ENCODE peak calls at places on chromosomes 1 and 21, in six cellular contexts. U is IMR-90, Z is neuronal stem cell, T is mesenchymal stem cell, P is trophoblast cell, M is H1. K is an unnamed sample. For H3K36me3, the result is how much of the 10 kb centered on the place peaks cover.

GRCh38 chr1:63463248-63463647 is 59.8 kb downstream of the ITGB3BP start:
- DNase-seq in P (no peak), Z (no peak), U (peak), T (no peak), M (no peak), K (no peak)

GRCh38 chr1:116737020-116737854 is 17.0 kb upstream of the CD2 start:
- DNase-seq in U (peak), M (peak), P (peak), Z (peak), T (peak), K (peak)

GRCh38 chr1:218459878-218460277 is 114.7 kb downstream of the TGFB2 start:
- DNase-seq in T (peak), M (peak), U (peak), Z (peak), P (peak), K (peak)

GRCh38 chr1:169968174-169968573 is 74.5 kb upstream of the SCYL3 start:
- DNase-seq in Z (no peak), P (no peak), T (no peak), M (no peak), U (no peak), K (peak)

GRCh38 chr1:223330462-223330861 is 33.5 kb downstream of the SUSD4 start:
- DNase-seq in U (no peak), T (no peak), M (no peak), Z (no peak), P (no peak), K (no peak)

GRCh38 chr21:24420694-24421093 is 1186.6 kb downstream of the MRPL39 start:
- DNase-seq in P (no peak), M (no peak), T (no peak), U (no peak), Z (no peak), K (no peak)

GRCh38 chr1:17089496-17089895 is 29.8 kb downstream of the PADI2 start:
- DNase-seq in M (no peak), Z (no peak), U (no peak), T (no peak), P (no peak), K (no peak)

GRCh38 chr21:42645211-42646075 is 8.0 kb upstream of the PDE9A start:
- DNase-seq in P (no peak), T (no peak), M (no peak), Z (no peak), U (no peak), K (no peak)

GRCh38 chr1:201999625-202000238 is 10.7 kb upstream of the ELF3 start:
- DNase-seq in T (peak), P (peak), M (no peak), Z (no peak), U (peak), K (peak)

GRCh38 chr1:207908112-207908734 is 2.7 kb downstream of the CD34 start:
- DNase-seq in U (no peak), Z (no peak), T (no peak), P (no peak), M (no peak), K (peak)

GRCh38 chr1:229279242-229279641 is 8.3 kb downstream of the RAB4A start:
- DNase-seq in Z (no peak), M (no peak), P (no peak), U (no peak), T (no peak), K (no peak)

GRCh38 chr1:202152399-202152798 is 7.9 kb upstream of the ARL8A start:
- DNase-seq in M (no peak), Z (no peak), P (no peak), U (no peak), T (no peak), K (no peak)

GRCh38 chr1:228015276-228016180 is 8.7 kb downstream of the WNT3A start:
- DNase-seq in M (no peak), T (no peak), Z (no peak), U (peak), P (no peak), K (no peak)

GRCh38 chr1:217911908-217912307 is 280.8 kb downstream of the SPATA17 start:
- DNase-seq in Z (no peak), P (no peak), M (peak), U (no peak), T (peak), K (peak)

GRCh38 chr1:167120899-167121298 is 27.0 kb downstream of the STYXL2 start:
- DNase-seq in U (no peak), P (no peak), Z (no peak), M (no peak), T (no peak), K (no peak)

GRCh38 chr1:42777860-42778259 is 6.9 kb upstream of the TMEM269 start:
- DNase-seq in Z (peak), M (peak), P (peak), U (peak), T (peak), K (peak)

GRCh38 chr1:205066221-205066818 is 17.9 kb downstream of the TMEM81 start:
- DNase-seq in Z (no peak), U (no peak), T (no peak), P (no peak), M (no peak), K (peak)

GRCh38 chr1:12709696-12710095 is 6.2 kb upstream of the AADACL3 start:
- DNase-seq in M (no peak), Z (no peak), T (no peak), U (no peak), P (peak), K (no peak)

GRCh38 chr21:31204801-31205200 is 139.3 kb downstream of the TIAM1 start:
- DNase-seq in U (no peak), Z (no peak), P (peak), T (no peak), M (no peak), K (no peak)

GRCh38 chr1:23074012-23074411 is 54.7 kb downstream of the KDM1A start:
- DNase-seq in M (no peak), U (peak), Z (no peak), T (no peak), P (no peak), K (no peak)

GRCh38 chr1:89310505-89310904 is 37.8 kb upstream of the GBP5 start:
- DNase-seq in U (peak), T (peak), Z (no peak), M (no peak), P (peak), K (no peak)

GRCh38 chr1:21593231-21593630 is 75.9 kb downstream of the RAP1GAP start:
- DNase-seq in Z (no peak), T (no peak), P (no peak), M (no peak), U (no peak), K (no peak)

GRCh38 chr1:157377216-157377821 is 175.0 kb downstream of the FCRL5 start:
- DNase-seq in T (peak), M (peak), U (peak), P (peak), Z (peak), K (peak)

GRCh38 chr21:45747802-45748445 is 104.4 kb downstream of the PCBP3 start:
- DNase-seq in T (peak), U (peak), Z (no peak), M (peak), P (no peak), K (peak)

GRCh38 chr1:74822851-74823443 is 90.0 kb downstream of the TYW3 start:
- DNase-seq in U (peak), M (no peak), T (no peak), Z (no peak), P (no peak), K (no peak)

GRCh38 chr1:233112184-233113008 is 162.0 kb downstream of the NTPCR start:
- DNase-seq in Z (peak), T (peak), U (peak), P (peak), M (no peak), K (peak)

GRCh38 chr1:168613038-168613451 is 36.6 kb downstream of the XCL1 start:
- DNase-seq in Z (no peak), M (no peak), U (no peak), T (no peak), P (no peak), K (peak)

GRCh38 chr1:23524163-23524562 is 6.9 kb downstream of the E2F2 start:
- DNase-seq in Z (no peak), P (no peak), T (no peak), U (no peak), M (no peak), K (no peak)

GRCh38 chr21:25557170-25557569 is 50.1 kb downstream of the MRPL39 start:
- DNase-seq in Z (no peak), M (no peak), U (peak), P (no peak), T (no peak), K (no peak)

GRCh38 chr21:46118305-46118870 is 20.5 kb downstream of the COL6A2 start:
- DNase-seq in Z (no peak), U (no peak), T (no peak), P (no peak), M (peak), K (no peak)

GRCh38 chr21:33825898-33826297 is 89.7 kb downstream of the ATP5PO start:
- DNase-seq in M (no peak), P (no peak), U (peak), T (peak), Z (no peak), K (no peak)

GRCh38 chr1:83619497-83619896 is 379.4 kb downstream of the TTLL7 start:
- DNase-seq in U (no peak), P (no peak), Z (no peak), M (no peak), T (no peak), K (no peak)

GRCh38 chr1:245107776-245108114 is 47.0 kb upstream of the KIF26B start:
- DNase-seq in U (no peak), T (no peak), Z (no peak), M (no peak), P (peak), K (no peak)

GRCh38 chr1:53572061-53572801 is 113.0 kb downstream of the DMRTB1 start:
- DNase-seq in M (no peak), U (peak), Z (no peak), T (peak), P (no peak), K (peak)

GRCh38 chr1:40264354-40264781 is 6.3 kb downstream of the ZMPSTE24 start:
- DNase-seq in P (no peak), M (no peak), U (peak), T (peak), Z (no peak), K (no peak)

GRCh38 chr1:37995773-37996379 is 6.1 kb upstream of the SF3A3 start:
- DNase-seq in M (peak), U (peak), T (peak), P (no peak), Z (peak), K (peak)

GRCh38 chr1:239349699-239350098 is 36.7 kb upstream of the CHRM3 start:
- DNase-seq in P (no peak), T (no peak), Z (no peak), U (no peak), M (no peak), K (peak)

GRCh38 chr21:46425566-46425965 is 33.1 kb upstream of the DIP2A start:
- DNase-seq in Z (no peak), U (no peak), M (no peak), T (no peak), P (no peak), K (no peak)

GRCh38 chr1:222794656-222795474 is 20.0 kb upstream of the DISP1 start:
- DNase-seq in M (no peak), P (no peak), U (no peak), T (no peak), Z (no peak), K (peak)

GRCh38 chr1:156033011-156033410 is 12.3 kb upstream of the SSR2 start:
- DNase-seq in P (no peak), M (no peak), Z (no peak), U (peak), T (no peak), K (no peak)

DNA sequence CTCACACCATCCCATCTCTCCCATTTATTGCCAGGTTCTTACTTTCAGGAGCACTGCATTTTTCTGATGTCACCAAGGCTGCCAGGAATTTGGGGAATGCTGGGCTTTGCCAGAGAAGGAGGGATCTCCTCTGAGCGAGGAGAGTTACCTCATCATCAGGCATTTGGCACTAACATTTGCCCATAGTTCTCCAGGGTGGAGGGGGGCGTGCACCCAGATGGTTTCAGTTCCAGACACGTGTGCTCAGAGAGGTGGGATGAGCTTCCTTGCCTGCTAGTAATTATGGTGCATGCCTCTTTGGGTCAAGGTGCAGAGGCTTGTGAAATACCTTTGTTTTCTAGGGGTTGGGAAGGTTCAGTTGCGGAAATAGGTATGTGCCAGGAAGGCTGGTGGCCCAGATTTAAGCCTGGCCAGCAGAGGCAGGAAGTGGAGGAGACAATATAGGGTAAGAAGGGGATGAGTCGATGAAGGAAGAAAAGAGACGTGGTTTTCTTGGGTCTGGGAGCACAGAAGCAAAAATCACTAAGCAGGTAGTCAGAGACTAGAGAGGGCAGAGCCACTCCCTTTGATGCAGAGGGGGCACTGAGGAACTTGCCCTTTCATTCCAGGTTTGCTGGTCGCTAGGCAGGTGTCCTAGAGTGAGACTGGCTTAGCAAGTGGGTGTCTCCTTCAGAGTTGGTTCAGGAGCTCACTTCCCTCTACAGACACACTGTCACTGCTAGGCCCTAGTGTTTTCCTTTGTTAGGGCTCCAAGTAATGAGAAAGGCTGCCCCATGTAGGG is 7.2 kb downstream of the TUFT1 start:
- DNase-seq in P (peak), M (peak), Z (peak), U (peak), T (peak), K (peak)
- H2BK120ac ChIP-seq in P (peak), M (no peak), Z (no peak), U (peak), T (no peak), K (no peak)

GRCh38 chr1:154346276-154346914 is 21.1 kb downstream of the ATP8B2 start:
- DNase-seq in Z (no peak), T (no peak), P (no peak), M (no peak), U (no peak), K (no peak)
- H3K36me3 ChIP-seq in Z (half or more), T (half or more), P (half or more), M (half or more), U (half or more), K (under half)

DNA sequence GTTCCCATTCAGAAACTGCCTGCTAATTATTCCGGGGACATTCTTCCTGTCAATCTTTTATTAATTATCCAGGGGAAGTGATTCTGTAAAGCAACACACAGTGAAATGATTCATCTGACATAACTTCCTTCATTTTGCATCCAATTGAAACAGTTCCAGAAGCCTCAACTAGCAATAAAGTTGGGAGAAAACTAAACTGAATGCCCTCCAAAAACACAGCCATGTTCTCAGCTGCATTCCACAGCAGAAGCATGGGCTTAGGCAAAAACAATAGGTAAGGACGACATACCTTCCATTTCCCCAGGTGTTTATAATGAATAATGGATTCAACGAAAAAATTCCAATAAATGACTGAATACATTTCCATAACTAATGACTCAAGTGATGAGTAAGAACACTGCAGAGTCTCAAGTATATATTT is 36.9 kb upstream of the TARBP1 start:
- DNase-seq in P (no peak), T (no peak), M (no peak), U (peak), Z (no peak), K (peak)
- H2BK120ac ChIP-seq in P (no peak), T (no peak), M (no peak), U (peak), Z (no peak), K (no peak)

GRCh38 chr1:94532077-94532476 is 9.5 kb downstream of the F3 start:
- DNase-seq in T (no peak), P (peak), Z (no peak), M (no peak), U (no peak), K (peak)
- H3K36me3 ChIP-seq in T (under half), P (half or more), Z (under half), M (under half), U (half or more), K (under half)

GRCh38 chr1:182761396-182762395 is 27.9 kb upstream of the NPL start:
- DNase-seq in T (peak), M (no peak), P (no peak), U (peak), Z (no peak), K (no peak)
- H2BK120ac ChIP-seq in T (no peak), M (peak), P (peak), U (peak), Z (no peak), K (no peak)

DNA sequence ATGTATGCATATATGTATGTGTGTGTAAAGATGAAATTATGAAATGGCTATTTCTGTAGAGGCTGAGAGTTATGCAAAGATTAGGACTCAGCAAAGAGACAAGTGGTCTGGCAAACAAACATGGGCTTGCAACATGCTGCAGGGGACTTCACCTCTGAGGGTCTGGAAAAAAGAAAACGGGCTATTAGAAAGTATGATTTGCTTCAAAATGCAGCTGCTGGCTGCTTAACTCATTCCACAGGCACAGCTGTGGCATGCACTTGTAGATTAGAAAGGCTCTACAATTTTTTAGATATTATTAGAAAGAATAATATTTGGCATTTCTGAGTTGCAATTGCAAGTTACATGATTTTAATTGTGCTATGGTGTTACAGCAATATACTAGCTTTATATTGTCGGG is 90.4 kb downstream of the ADAMTS1 start:
- DNase-seq in M (no peak), P (peak), Z (no peak), T (no peak), U (no peak), K (no peak)
- H3K36me3 ChIP-seq in M (under half), P (under half), Z (under half), T (under half), U (under half), K (under half)

DNA sequence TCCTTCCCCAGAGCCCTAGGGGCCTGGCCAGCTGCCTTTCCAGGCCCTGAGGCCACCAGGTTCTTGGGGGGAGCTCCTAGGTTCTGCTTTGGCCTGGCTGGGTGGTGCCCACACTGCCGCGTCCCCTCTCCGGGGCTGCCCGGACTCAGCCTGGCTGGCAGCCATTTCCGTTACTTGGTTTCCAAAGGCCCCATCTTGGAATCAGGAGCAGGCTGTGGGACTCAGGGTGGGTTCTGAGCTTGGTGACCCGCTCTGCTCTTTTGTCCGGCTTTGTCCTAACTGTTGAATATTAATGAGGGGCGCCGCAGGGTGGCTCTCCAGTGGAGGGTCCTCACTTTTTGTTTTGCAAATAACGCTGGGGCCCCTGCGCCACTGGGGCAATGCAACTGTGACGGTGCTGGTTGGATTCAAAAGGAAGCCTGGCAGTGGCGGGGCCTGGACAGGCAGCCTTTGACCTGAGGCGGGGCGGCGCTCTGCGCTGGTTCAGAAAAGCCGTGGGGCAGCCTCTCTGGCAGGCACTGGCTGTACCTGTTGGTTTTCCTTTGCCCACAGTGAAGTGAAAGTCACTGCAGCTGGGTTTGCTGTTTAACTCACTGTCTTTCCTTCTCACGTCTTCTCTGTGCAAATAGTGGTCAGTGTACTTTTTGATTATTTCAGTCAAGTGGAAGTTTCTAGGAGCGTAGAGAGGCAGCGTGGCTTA is 20.2 kb downstream of the SKI start:
- DNase-seq in T (no peak), M (peak), Z (peak), U (no peak), P (no peak), K (peak)
- H2BK120ac ChIP-seq in T (no peak), M (peak), Z (peak), U (no peak), P (no peak), K (no peak)

DNA sequence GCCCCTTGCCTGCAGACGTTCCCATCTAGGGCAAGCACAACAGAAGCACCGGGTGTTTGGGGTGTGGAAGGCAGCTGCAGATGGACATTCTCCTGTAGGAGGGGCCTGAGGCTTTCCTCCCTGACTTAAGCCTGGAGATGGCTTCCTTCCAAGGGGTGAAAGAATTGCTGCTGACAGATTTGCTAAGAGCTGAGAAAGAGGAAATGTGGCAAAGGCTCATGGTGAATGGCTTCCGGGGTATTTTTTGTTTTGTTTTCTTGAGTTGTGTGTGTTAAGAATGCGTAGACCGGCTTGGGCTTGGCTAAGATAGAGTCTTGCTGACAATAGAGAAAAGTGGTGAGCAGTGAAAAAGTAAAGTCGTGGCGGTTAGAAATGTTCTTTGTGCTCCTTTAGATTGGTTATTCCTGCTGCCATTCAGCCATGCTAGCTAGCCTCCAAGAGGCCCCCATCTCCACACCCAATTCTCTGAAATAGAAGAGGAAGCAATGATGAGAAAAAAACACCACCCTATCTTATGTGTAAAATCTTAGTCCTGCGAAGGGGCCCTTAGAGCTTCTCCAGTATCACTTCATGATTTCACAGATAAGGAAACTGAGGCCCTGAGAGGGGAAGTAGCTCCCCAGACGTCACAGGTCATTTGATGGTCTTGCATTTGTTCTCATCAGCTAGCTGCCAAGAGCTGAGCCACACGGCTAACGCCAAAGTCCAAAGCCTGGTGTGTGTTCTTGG is 36.9 kb downstream of the EIF2D start:
- DNase-seq in Z (no peak), T (peak), U (peak), P (peak), M (no peak), K (no peak)
- H3K36me3 ChIP-seq in Z (under half), T (under half), U (under half), P (under half), M (under half), K (under half)

K was measured in mesendoderm.